ENCODE peak calls at places on chromosomes 16 and 17, in five cellular contexts. J is tibial nerve, L is heart right ventricle, O is aorta, Q is AG04450. G is an unnamed sample.

GRCh38 chr16:63697736-63698135 is 1424.1 kb downstream of the CDH11 start:
- DNase-seq in Q (no peak), L (no peak), J (no peak), O (no peak), G (no peak)

GRCh38 chr17:81196505-81197408 is 26.0 kb downstream of the CEP131 start:
- DNase-seq in O (no peak), L (no peak), Q (no peak), J (no peak), G (no peak)

GRCh38 chr16:78200623-78201096 is 101.2 kb downstream of the WWOX start:
- DNase-seq in Q (no peak), O (no peak), J (no peak), L (no peak), G (no peak)

GRCh38 chr17:49787932-49788442 is 494 bp upstream of the KAT7 start:
- DNase-seq in L (no peak), Q (no peak), J (no peak), O (no peak), G (no peak)

GRCh38 chr17:20991276-20992037 is 51.4 kb downstream of the USP22 start:
- DNase-seq in J (no peak), Q (no peak), L (no peak), O (peak; percentile 66), G (no peak)

GRCh38 chr16:56869513-56870270 is 4.7 kb downstream of the SLC12A3 start:
- DNase-seq in O (no peak), Q (no peak), L (no peak), J (no peak), G (peak; percentile 31)

GRCh38 chr16:72996291-72997062 is 51.5 kb downstream of the ZFHX3 start:
- DNase-seq in L (no peak), J (no peak), Q (no peak), O (no peak), G (no peak)

GRCh38 chr16:48081656-48082055 is 74.1 kb downstream of the ABCC12 start:
- DNase-seq in L (no peak), Q (peak; percentile 55), J (no peak), O (no peak), G (no peak)

GRCh38 chr16:58506241-58507194 is 6.6 kb downstream of the NDRG4 start:
- DNase-seq in J (no peak), O (peak; percentile 57), Q (no peak), L (no peak), G (no peak)

GRCh38 chr16:48194828-48195566 is 39.2 kb upstream of the ABCC12 start:
- DNase-seq in J (no peak), O (no peak), Q (peak; percentile 7), L (no peak), G (peak; percentile 76)

GRCh38 chr16:15857779-15858560 is 1.1 kb upstream of the MYH11 start:
- DNase-seq in O (peak; percentile 91), Q (no peak), J (peak; percentile 5), L (peak; percentile 49), G (no peak)

GRCh38 chr17:39187152-39187830 is 10.2 kb downstream of the CACNB1 start:
- DNase-seq in J (no peak), L (no peak), O (no peak), Q (no peak), G (no peak)

GRCh38 chr16:20484726-20485125 is 33.4 kb downstream of the ACSM2A start:
- DNase-seq in L (no peak), O (no peak), J (no peak), Q (no peak), G (no peak)

GRCh38 chr16:48687421-48688038 is 77.5 kb upstream of the N4BP1 start:
- DNase-seq in O (no peak), J (peak; percentile 10), Q (peak; percentile 29), L (peak; percentile 20), G (peak; percentile 82)

GRCh38 chr17:9110501-9110900 is 89.2 kb downstream of the NTN1 start:
- DNase-seq in Q (no peak), L (no peak), O (no peak), J (no peak), G (no peak)

GRCh38 chr17:58565389-58566311 is 51.2 kb upstream of the MTMR4 start:
- DNase-seq in J (no peak), O (no peak), Q (no peak), L (no peak), G (no peak)

GRCh38 chr17:32555611-32556310 is 69.0 kb downstream of the CDK5R1 start:
- DNase-seq in L (no peak), Q (no peak), O (no peak), J (no peak), G (no peak)

GRCh38 chr17:73231363-73231762 is 30.3 kb downstream of the CPSF4L start:
- DNase-seq in Q (no peak), J (no peak), O (no peak), L (no peak), G (peak; percentile 25)

GRCh38 chr16:25033852-25034251 is 18.7 kb upstream of the ARHGAP17 start:
- DNase-seq in O (no peak), L (no peak), Q (no peak), J (no peak), G (no peak)

GRCh38 chr17:51188321-51188853 is 22.2 kb downstream of the NME2 start:
- DNase-seq in J (no peak), O (no peak), Q (no peak), L (no peak), G (no peak)

GRCh38 chr16:81310045-81310644 is 4.6 kb upstream of the GAN start:
- DNase-seq in O (no peak), L (no peak), Q (no peak), J (no peak), G (no peak)

GRCh38 chr17:40796846-40797245 is 2.9 kb downstream of the KRT28 start:
- DNase-seq in Q (no peak), L (no peak), J (no peak), O (no peak), G (no peak)

GRCh38 chr16:23518435-23518891 is 8.2 kb upstream of the GGA2 start:
- DNase-seq in O (no peak), L (no peak), Q (no peak), J (no peak), G (no peak)

GRCh38 chr17:38750312-38751121 is 2.0 kb upstream of the PSMB3 start:
- DNase-seq in Q (no peak), J (no peak), O (no peak), L (no peak), G (peak; percentile 54)

GRCh38 chr17:55238931-55239297 is 25.8 kb upstream of the HLF start:
- DNase-seq in L (no peak), O (no peak), Q (no peak), J (no peak), G (peak; percentile 35)

GRCh38 chr17:61410555-61411089 is 11.0 kb downstream of the TBX2 start:
- DNase-seq in L (peak; percentile 87), J (peak; percentile 70), O (peak; percentile 94), Q (peak; percentile 76), G (peak; percentile 86)

GRCh38 chr16:83675136-83675535 is 132.6 kb upstream of the HSBP1 start:
- DNase-seq in Q (no peak), O (no peak), L (no peak), J (no peak), G (no peak)

GRCh38 chr16:14955546-14956231 is 18.4 kb downstream of the NPIPA1 start:
- DNase-seq in L (peak; percentile 72), O (no peak), Q (no peak), J (no peak), G (no peak)

GRCh38 chr17:47884905-47885735 is 10.9 kb upstream of the SP2 start:
- DNase-seq in J (no peak), Q (no peak), L (no peak), O (peak; percentile 67), G (no peak)

GRCh38 chr17:64747938-64748540 is 85.9 kb upstream of the SMURF2 start:
- DNase-seq in O (no peak), L (no peak), J (no peak), Q (peak; percentile 11), G (no peak)

GRCh38 chr16:70252355-70252988 is 732 bp upstream of the EXOSC6 start:
- DNase-seq in L (no peak), J (no peak), Q (no peak), O (peak; percentile 68), G (peak; percentile 67)

GRCh38 chr16:84318091-84318975 is 23.7 kb downstream of the WFDC1 start:
- DNase-seq in L (no peak), J (no peak), O (peak; percentile 69), Q (no peak), G (no peak)

GRCh38 chr17:29124135-29124930 is 55.9 kb downstream of the MYO18A start:
- DNase-seq in J (peak; percentile 52), L (no peak), Q (no peak), O (no peak), G (peak; percentile 87)

GRCh38 chr17:82949984-82950383 is 110.2 kb upstream of the ZNF750 start:
- DNase-seq in Q (no peak), O (peak; percentile 25), L (no peak), J (no peak), G (no peak)

GRCh38 chr17:82948957-82949356 is 109.1 kb upstream of the ZNF750 start:
- DNase-seq in Q (no peak), J (no peak), L (no peak), O (no peak), G (no peak)

GRCh38 chr17:82949361-82949760 is 109.5 kb upstream of the ZNF750 start:
- DNase-seq in O (peak; percentile 59), J (no peak), Q (no peak), L (no peak), G (no peak)

GRCh38 chr17:82952019-82952418 is 112.2 kb upstream of the ZNF750 start:
- DNase-seq in L (no peak), O (peak; percentile 42), Q (no peak), J (no peak), G (no peak)

DNA sequence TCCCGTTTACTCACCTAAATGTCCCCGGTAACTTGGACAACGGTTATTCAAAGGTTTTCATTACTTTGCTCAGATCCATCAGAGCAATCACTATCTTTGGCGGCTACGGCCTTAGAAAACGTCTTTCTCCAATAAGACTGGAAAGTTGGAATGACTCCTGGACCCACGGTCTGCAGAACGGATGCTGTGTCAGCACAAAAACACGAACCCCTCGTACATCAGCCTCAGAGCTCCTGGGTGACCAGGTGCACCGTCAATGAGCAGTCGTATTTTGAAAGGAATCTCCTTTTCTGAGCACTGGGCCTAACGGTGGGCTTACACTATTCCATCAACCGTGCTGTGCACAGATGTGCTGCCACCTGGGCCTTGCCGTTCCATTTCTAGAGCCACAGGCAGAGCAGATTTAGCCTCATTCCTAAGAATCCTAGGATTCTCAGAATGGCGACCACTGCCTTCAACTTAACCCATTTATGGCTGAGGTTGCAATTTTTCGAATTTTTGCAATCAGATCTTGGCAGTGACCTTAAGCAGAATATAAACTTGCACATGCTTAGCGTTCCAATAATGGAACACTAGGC is 110.8 kb upstream of the ZNF750 start:
- DNase-seq in L (no peak), O (no peak), J (no peak), Q (no peak), G (no peak)
- H3K9me3 ChIP-seq in L (peaks cover 13% of the 10 kb centered on the region), O (peaks cover 3% of the 10 kb centered on the region), J (no peaks in the 10 kb centered on the region), Q (peaks cover 44% of the 10 kb centered on the region), G (peaks cover 42% of the 10 kb centered on the region)

GRCh38 chr16:35150805-35151312 is 1691.4 kb downstream of the TP53TG3F start:
- DNase-seq in J (no peak), O (no peak), L (no peak), Q (no peak), G (no peak)
- H3K9me3 ChIP-seq in J (no peaks in the 10 kb centered on the region), O (peaks cover 1% of the 10 kb centered on the region), L (no peaks in the 10 kb centered on the region), Q (peaks cover 76% of the 10 kb centered on the region), G (peaks cover 50% of the 10 kb centered on the region)

GRCh38 chr16:35187665-35188225 is 1728.3 kb downstream of the TP53TG3F start:
- DNase-seq in J (no peak), O (no peak), Q (no peak), L (no peak), G (no peak)
- H3K9me3 ChIP-seq in J (no peaks in the 10 kb centered on the region), O (no peaks in the 10 kb centered on the region), Q (peaks cover 56% of the 10 kb centered on the region), L (no peaks in the 10 kb centered on the region), G (peaks cover 52% of the 10 kb centered on the region)

GRCh38 chr16:75175074-75175473 is 26.8 kb downstream of the ZFP1 start:
- DNase-seq in Q (no peak), J (no peak), O (no peak), L (no peak), G (no peak)
- H3K9me3 ChIP-seq in Q (peaks cover 35% of the 10 kb centered on the region), J (peaks cover 1% of the 10 kb centered on the region), O (peaks cover 6% of the 10 kb centered on the region), L (peaks cover 35% of the 10 kb centered on the region), G (peaks cover 71% of the 10 kb centered on the region)

GRCh38 chr16:71449020-71449419 is 7.2 kb upstream of the TLE7 start:
- DNase-seq in L (no peak), Q (no peak), O (no peak), J (no peak), G (no peak)
- H3K9me3 ChIP-seq in L (peaks cover 85% of the 10 kb centered on the region), Q (peaks cover 70% of the 10 kb centered on the region), O (peaks cover 27% of the 10 kb centered on the region), J (peaks cover 34% of the 10 kb centered on the region), G (peaks cover 54% of the 10 kb centered on the region)

G was measured in A673.